ENCODE peak calls at places on chromosomes 4 and X, in ten cellular contexts. One of them, this sample, is unnamed.

GRCh38 chr4:139901516-139902327 is 236.1 kb downstream of the MGST2 start:
- DNase-seq in transverse colon: no peak
- DNase-seq in prostate gland: peak; percentile 23
- DNase-seq in endothelial cell of umbilical vein: peak; percentile 79
- DNase-seq in esophagus muscularis mucosa: no peak
- DNase-seq in sigmoid colon: no peak
- DNase-seq in K562: no peak
- DNase-seq in HCT116: no peak
- DNase-seq in stomach: no peak
- DNase-seq in breast epithelium: no peak
- DNase-seq in this sample: no peak

GRCh38 chrX:110924871-110925270 is 129.3 kb upstream of the CHRDL1 start:
- DNase-seq in transverse colon: no peak
- DNase-seq in prostate gland: no peak
- DNase-seq in endothelial cell of umbilical vein: no peak
- DNase-seq in esophagus muscularis mucosa: no peak
- DNase-seq in sigmoid colon: no peak
- DNase-seq in K562: no peak
- DNase-seq in HCT116: no peak
- DNase-seq in stomach: no peak
- DNase-seq in breast epithelium: no peak
- DNase-seq in this sample: no peak

GRCh38 chr4:7890635-7891393 is 48.8 kb downstream of the AFAP1 start:
- DNase-seq in transverse colon: no peak
- DNase-seq in prostate gland: no peak
- DNase-seq in endothelial cell of umbilical vein: peak; percentile 88
- DNase-seq in esophagus muscularis mucosa: no peak
- DNase-seq in sigmoid colon: no peak
- DNase-seq in K562: no peak
- DNase-seq in HCT116: no peak
- DNase-seq in stomach: no peak
- DNase-seq in breast epithelium: no peak
- DNase-seq in this sample: peak; percentile 66

GRCh38 chr4:169135776-169136175 is 125.7 kb upstream of the CBR4 start:
- DNase-seq in transverse colon: no peak
- DNase-seq in prostate gland: no peak
- DNase-seq in endothelial cell of umbilical vein: no peak
- DNase-seq in esophagus muscularis mucosa: no peak
- DNase-seq in sigmoid colon: no peak
- DNase-seq in K562: no peak
- DNase-seq in HCT116: no peak
- DNase-seq in stomach: no peak
- DNase-seq in breast epithelium: no peak
- DNase-seq in this sample: no peak

GRCh38 chr4:25817059-25817681 is 45.6 kb downstream of the SEL1L3 start:
- DNase-seq in transverse colon: no peak
- DNase-seq in prostate gland: no peak
- DNase-seq in endothelial cell of umbilical vein: no peak
- DNase-seq in esophagus muscularis mucosa: no peak
- DNase-seq in sigmoid colon: no peak
- DNase-seq in K562: no peak
- DNase-seq in HCT116: no peak
- DNase-seq in stomach: no peak
- DNase-seq in breast epithelium: no peak
- DNase-seq in this sample: no peak

GRCh38 chr4:142440093-142440492 is 406.0 kb downstream of the INPP4B start:
- DNase-seq in transverse colon: no peak
- DNase-seq in prostate gland: no peak
- DNase-seq in endothelial cell of umbilical vein: no peak
- DNase-seq in esophagus muscularis mucosa: no peak
- DNase-seq in sigmoid colon: no peak
- DNase-seq in K562: no peak
- DNase-seq in HCT116: no peak
- DNase-seq in stomach: no peak
- DNase-seq in breast epithelium: no peak
- DNase-seq in this sample: no peak

GRCh38 chr4:102172341-102172740 is 172.9 kb downstream of the SLC39A8 start:
- DNase-seq in transverse colon: no peak
- DNase-seq in prostate gland: no peak
- DNase-seq in endothelial cell of umbilical vein: no peak
- DNase-seq in esophagus muscularis mucosa: no peak
- DNase-seq in sigmoid colon: no peak
- DNase-seq in K562: no peak
- DNase-seq in HCT116: no peak
- DNase-seq in stomach: no peak
- DNase-seq in breast epithelium: no peak
- DNase-seq in this sample: no peak

GRCh38 chrX:13387656-13388421 is 68.0 kb upstream of the ATXN3L start:
- DNase-seq in transverse colon: no peak
- DNase-seq in prostate gland: no peak
- DNase-seq in endothelial cell of umbilical vein: no peak
- DNase-seq in esophagus muscularis mucosa: no peak
- DNase-seq in sigmoid colon: no peak
- DNase-seq in K562: no peak
- DNase-seq in HCT116: no peak
- DNase-seq in stomach: no peak
- DNase-seq in breast epithelium: no peak
- DNase-seq in this sample: no peak

GRCh38 chr4:101651778-101652177 is 138.8 kb upstream of the BANK1 start:
- DNase-seq in transverse colon: no peak
- DNase-seq in prostate gland: no peak
- DNase-seq in endothelial cell of umbilical vein: no peak
- DNase-seq in esophagus muscularis mucosa: no peak
- DNase-seq in sigmoid colon: no peak
- DNase-seq in K562: no peak
- DNase-seq in HCT116: no peak
- DNase-seq in stomach: no peak
- DNase-seq in breast epithelium: no peak
- DNase-seq in this sample: no peak

GRCh38 chr4:10098770-10099139 is 17.8 kb downstream of the WDR1 start:
- DNase-seq in transverse colon: no peak
- DNase-seq in prostate gland: no peak
- DNase-seq in endothelial cell of umbilical vein: no peak
- DNase-seq in esophagus muscularis mucosa: no peak
- DNase-seq in sigmoid colon: no peak
- DNase-seq in K562: no peak
- DNase-seq in HCT116: peak; percentile 41
- DNase-seq in stomach: no peak
- DNase-seq in breast epithelium: no peak
- DNase-seq in this sample: no peak

DNA sequence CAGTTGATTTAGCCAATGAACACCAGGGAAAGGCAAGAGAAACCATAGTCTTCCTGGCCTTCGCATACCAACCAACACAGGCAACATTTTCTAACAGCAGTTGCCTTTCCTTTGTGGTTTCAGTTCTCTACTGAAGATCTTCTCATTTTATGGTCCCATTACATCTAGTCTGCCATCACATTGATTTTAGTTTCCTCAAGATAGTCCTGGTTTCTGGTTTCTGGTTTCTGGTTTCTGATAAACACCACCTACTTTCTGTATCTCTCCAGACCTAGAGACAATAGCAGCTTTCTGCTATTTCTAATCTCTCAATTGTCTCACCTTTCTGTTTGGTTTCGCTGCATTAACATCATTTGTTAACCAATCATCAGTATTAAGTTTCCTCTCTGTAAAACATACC is 646.3 kb upstream of the SPANXN1 start:
- DNase-seq in transverse colon: no peak
- DNase-seq in prostate gland: no peak
- DNase-seq in endothelial cell of umbilical vein: no peak
- DNase-seq in esophagus muscularis mucosa: no peak
- DNase-seq in sigmoid colon: no peak
- DNase-seq in K562: no peak
- DNase-seq in HCT116: no peak
- DNase-seq in stomach: no peak
- DNase-seq in breast epithelium: no peak
- DNase-seq in this sample: no peak
- H3K9me3 ChIP-seq in transverse colon: no peaks in the 10 kb centered on the region
- H3K9me3 ChIP-seq in prostate gland: no peaks in the 10 kb centered on the region
- H3K9me3 ChIP-seq in endothelial cell of umbilical vein: no peaks in the 10 kb centered on the region
- H3K9me3 ChIP-seq in esophagus muscularis mucosa: no peaks in the 10 kb centered on the region
- H3K9me3 ChIP-seq in sigmoid colon: no peaks in the 10 kb centered on the region
- H3K9me3 ChIP-seq in K562: no peaks in the 10 kb centered on the region
- H3K9me3 ChIP-seq in HCT116: no peaks in the 10 kb centered on the region
- H3K9me3 ChIP-seq in stomach: no peaks in the 10 kb centered on the region
- H3K9me3 ChIP-seq in breast epithelium: no peaks in the 10 kb centered on the region
- H3K9me3 ChIP-seq in this sample: no peaks in the 10 kb centered on the region

DNA sequence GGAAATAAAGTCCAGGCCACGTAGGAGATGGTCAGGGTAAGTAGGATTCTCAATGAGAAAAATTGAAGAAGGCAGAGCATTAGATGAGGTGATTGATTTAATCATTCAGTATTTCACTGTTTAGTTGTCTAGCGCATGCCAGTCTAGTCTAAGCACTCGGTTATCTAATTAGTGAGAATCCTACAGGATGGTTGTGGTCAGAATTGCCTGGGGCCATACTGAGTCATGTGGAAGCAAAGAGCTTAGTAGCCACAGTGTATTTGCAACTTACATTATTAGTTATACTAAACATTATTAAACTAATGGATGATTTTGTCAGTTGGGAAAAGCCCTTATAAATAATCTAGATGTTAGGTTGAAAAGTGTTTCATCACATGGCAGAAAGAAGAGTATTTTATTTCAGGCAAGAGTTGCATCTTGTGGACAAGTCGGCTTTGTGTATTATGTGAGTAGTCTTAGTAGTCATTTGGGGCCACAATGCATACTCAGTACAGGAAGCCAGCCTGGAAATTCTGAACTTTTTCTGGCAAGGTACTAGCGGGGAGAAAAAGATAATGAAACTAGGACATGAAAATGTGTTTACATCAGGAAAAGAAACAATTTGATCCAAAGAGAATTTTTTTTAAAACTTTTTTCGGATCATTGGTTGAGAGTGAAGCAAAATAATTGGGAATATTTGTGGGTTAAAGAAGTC is 31.9 kb downstream of the CPEB2 start:
- DNase-seq in transverse colon: no peak
- DNase-seq in prostate gland: no peak
- DNase-seq in endothelial cell of umbilical vein: peak; percentile 69
- DNase-seq in esophagus muscularis mucosa: no peak
- DNase-seq in sigmoid colon: no peak
- DNase-seq in K562: no peak
- DNase-seq in HCT116: no peak
- DNase-seq in stomach: no peak
- DNase-seq in breast epithelium: no peak
- DNase-seq in this sample: no peak
- H3K27ac ChIP-seq in transverse colon: peak overlapping the region; percentile 3
- H3K27ac ChIP-seq in prostate gland: no peak overlapping the region
- H3K27ac ChIP-seq in endothelial cell of umbilical vein: peak overlapping the region; percentile 32
- H3K27ac ChIP-seq in esophagus muscularis mucosa: peak overlapping the region; percentile 56
- H3K27ac ChIP-seq in sigmoid colon: peak overlapping the region; percentile 36
- H3K27ac ChIP-seq in K562: no peak overlapping the region
- H3K27ac ChIP-seq in HCT116: no peak overlapping the region
- H3K27ac ChIP-seq in stomach: peak overlapping the region; percentile 40
- H3K27ac ChIP-seq in breast epithelium: no peak overlapping the region
- H3K27ac ChIP-seq in this sample: peak overlapping the region; percentile 62

DNA sequence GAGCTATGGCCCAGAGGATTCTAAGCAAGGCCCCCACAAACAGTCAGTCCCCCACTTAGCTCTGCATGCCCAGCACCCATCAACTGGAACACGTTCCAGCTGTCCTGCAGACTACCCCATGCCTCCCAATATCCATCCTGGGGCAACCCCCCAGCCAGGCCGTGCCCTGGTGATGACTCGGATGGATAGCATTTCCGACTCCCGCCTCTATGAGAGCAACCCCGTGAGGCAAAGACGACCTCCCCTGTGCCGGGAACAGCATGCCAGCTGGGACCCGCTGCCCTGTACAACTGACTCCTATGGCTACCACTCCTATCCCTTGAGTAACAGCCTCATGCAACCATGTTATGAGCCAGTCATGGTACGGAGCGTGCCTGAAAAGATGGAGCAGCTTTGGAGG is 32.0 kb downstream of the LAS1L start:
- DNase-seq in transverse colon: no peak
- DNase-seq in prostate gland: no peak
- DNase-seq in endothelial cell of umbilical vein: no peak
- DNase-seq in esophagus muscularis mucosa: no peak
- DNase-seq in sigmoid colon: no peak
- DNase-seq in K562: no peak
- DNase-seq in HCT116: no peak
- DNase-seq in stomach: no peak
- DNase-seq in breast epithelium: no peak
- DNase-seq in this sample: no peak
- TF ChIP-seq POLR2AphosphoS5 in transverse colon: no peak
- TF ChIP-seq POLR2AphosphoS5 in prostate gland: no peak
- TF ChIP-seq POLR2AphosphoS5 in endothelial cell of umbilical vein: no peak
- TF ChIP-seq POLR2AphosphoS5 in esophagus muscularis mucosa: no peak
- TF ChIP-seq POLR2AphosphoS5 in sigmoid colon: no peak
- TF ChIP-seq POLR2AphosphoS5 in K562: no peak
- TF ChIP-seq POLR2AphosphoS5 in HCT116: no peak
- TF ChIP-seq POLR2AphosphoS5 in stomach: no peak
- TF ChIP-seq POLR2AphosphoS5 in breast epithelium: no peak
- TF ChIP-seq POLR2AphosphoS5 in this sample: no peak

GRCh38 chr4:917466-917865 is 14.7 kb downstream of the GAK start:
- DNase-seq in transverse colon: no peak
- DNase-seq in prostate gland: no peak
- DNase-seq in endothelial cell of umbilical vein: no peak
- DNase-seq in esophagus muscularis mucosa: no peak
- DNase-seq in sigmoid colon: no peak
- DNase-seq in K562: no peak
- DNase-seq in HCT116: no peak
- DNase-seq in stomach: no peak
- DNase-seq in breast epithelium: no peak
- DNase-seq in this sample: no peak

GRCh38 chr4:915595-915994 is 16.5 kb downstream of the GAK start:
- DNase-seq in transverse colon: no peak
- DNase-seq in prostate gland: no peak
- DNase-seq in endothelial cell of umbilical vein: peak; percentile 20
- DNase-seq in esophagus muscularis mucosa: no peak
- DNase-seq in sigmoid colon: peak; percentile 56
- DNase-seq in K562: no peak
- DNase-seq in HCT116: no peak
- DNase-seq in stomach: no peak
- DNase-seq in breast epithelium: no peak
- DNase-seq in this sample: no peak

GRCh38 chr4:915041-915474 is 17.1 kb downstream of the GAK start:
- DNase-seq in transverse colon: peak; percentile 7
- DNase-seq in prostate gland: no peak
- DNase-seq in endothelial cell of umbilical vein: no peak
- DNase-seq in esophagus muscularis mucosa: no peak
- DNase-seq in sigmoid colon: peak; percentile 42
- DNase-seq in K562: no peak
- DNase-seq in HCT116: no peak
- DNase-seq in stomach: no peak
- DNase-seq in breast epithelium: no peak
- DNase-seq in this sample: no peak

GRCh38 chr4:914531-914930 is 17.6 kb downstream of the GAK start:
- DNase-seq in transverse colon: no peak
- DNase-seq in prostate gland: no peak
- DNase-seq in endothelial cell of umbilical vein: no peak
- DNase-seq in esophagus muscularis mucosa: no peak
- DNase-seq in sigmoid colon: no peak
- DNase-seq in K562: no peak
- DNase-seq in HCT116: no peak
- DNase-seq in stomach: no peak
- DNase-seq in breast epithelium: no peak
- DNase-seq in this sample: no peak

DNA sequence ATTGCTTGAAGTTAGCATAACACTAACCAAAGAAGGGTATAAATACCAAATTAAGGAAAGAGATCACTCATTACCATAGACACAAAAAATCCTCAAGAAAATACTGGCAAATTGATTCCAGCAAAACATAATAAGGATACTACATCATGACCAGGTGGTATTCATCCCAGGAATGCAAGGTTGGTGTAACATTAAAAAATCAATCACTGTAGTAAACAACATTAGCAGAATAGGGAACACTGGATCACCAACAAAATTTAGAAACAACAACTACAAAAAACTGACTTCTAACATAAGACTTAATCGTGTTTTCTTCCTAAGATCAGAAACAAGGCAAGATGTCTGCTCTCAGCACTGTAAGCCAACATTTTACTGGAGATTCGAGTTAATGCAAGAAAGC is 14.1 kb downstream of the GAK start:
- DNase-seq in transverse colon: no peak
- DNase-seq in prostate gland: no peak
- DNase-seq in endothelial cell of umbilical vein: no peak
- DNase-seq in esophagus muscularis mucosa: no peak
- DNase-seq in sigmoid colon: no peak
- DNase-seq in K562: no peak
- DNase-seq in HCT116: no peak
- DNase-seq in stomach: no peak
- DNase-seq in breast epithelium: no peak
- DNase-seq in this sample: no peak
- H3K9me3 ChIP-seq in transverse colon: no peaks in the 10 kb centered on the region
- H3K9me3 ChIP-seq in prostate gland: no peaks in the 10 kb centered on the region
- H3K9me3 ChIP-seq in endothelial cell of umbilical vein: no peaks in the 10 kb centered on the region
- H3K9me3 ChIP-seq in esophagus muscularis mucosa: no peaks in the 10 kb centered on the region
- H3K9me3 ChIP-seq in sigmoid colon: no peaks in the 10 kb centered on the region
- H3K9me3 ChIP-seq in K562: peaks cover 4% of the 10 kb centered on the region
- H3K9me3 ChIP-seq in HCT116: no peaks in the 10 kb centered on the region
- H3K9me3 ChIP-seq in stomach: no peaks in the 10 kb centered on the region
- H3K9me3 ChIP-seq in breast epithelium: no peaks in the 10 kb centered on the region
- H3K9me3 ChIP-seq in this sample: no peaks in the 10 kb centered on the region